ENCODE peak calls at places on chromosome 16, in eight cellular contexts. P, B, V, K, E, F, Y and X are unnamed samples.
A peak's percentile ranks its signal among the peaks of the same experiment; 100 is the strongest.

GRCh38 chr16:6835941-6836340 is 496.7 kb upstream of the RBFOX1 start:
- DNase-seq in K (no peak), Y (no peak), B (no peak), P (no peak), E (no peak), V (no peak), F (no peak), X (no peak)

GRCh38 chr16:49859139-49859947 is 3.4 kb upstream of the ZNF423 start:
- DNase-seq in P (no peak), K (no peak), B (peak; percentile 64), V (no peak), F (no peak), E (no peak), Y (no peak), X (peak; percentile 79)

GRCh38 chr16:49150341-49150740 is 131.3 kb downstream of the CBLN1 start:
- DNase-seq in P (no peak), K (no peak), V (peak; percentile 80), E (no peak), Y (no peak), F (no peak), B (no peak), X (no peak)

GRCh38 chr16:71537643-71538042 is 11.4 kb downstream of the CHST4 start:
- DNase-seq in V (peak; percentile 32), K (no peak), P (no peak), B (peak; percentile 56), E (no peak), F (no peak), Y (no peak), X (no peak)

GRCh38 chr16:80824623-80825364 is 20.4 kb upstream of the CDYL2 start:
- DNase-seq in V (no peak), K (no peak), Y (no peak), E (no peak), P (no peak), F (no peak), B (peak; percentile 86), X (peak; percentile 45)

GRCh38 chr16:65032397-65032796 is 89.5 kb downstream of the CDH11 start:
- DNase-seq in P (no peak), V (no peak), E (no peak), F (no peak), K (no peak), B (no peak), Y (no peak), X (no peak)

GRCh38 chr16:12462690-12463646 is 340.7 kb downstream of the CPPED1 start:
- DNase-seq in V (no peak), P (no peak), E (no peak), Y (no peak), K (no peak), B (peak; percentile 75), F (no peak), X (no peak)

GRCh38 chr16:67804853-67805542 is 1.4 kb downstream of the RANBP10 start:
- DNase-seq in K (no peak), Y (no peak), P (no peak), V (no peak), B (no peak), F (no peak), E (no peak), X (no peak)

GRCh38 chr16:57775661-57776469 is 26.4 kb downstream of the KIFC3 start:
- DNase-seq in P (no peak), K (peak; percentile 25), E (no peak), V (no peak), Y (no peak), F (peak; percentile 18), B (no peak), X (peak; percentile 53)

GRCh38 chr16:65154321-65154720 is 32.5 kb upstream of the CDH11 start:
- DNase-seq in F (no peak), K (no peak), B (no peak), Y (no peak), E (no peak), V (no peak), P (no peak), X (no peak)

GRCh38 chr16:8686031-8686621 is 11.7 kb downstream of the ABAT start:
- DNase-seq in F (no peak), K (no peak), B (no peak), E (peak; percentile 51), V (no peak), Y (no peak), P (no peak), X (no peak)

GRCh38 chr16:82033006-82033405 is 2.0 kb upstream of the HSD17B2 start:
- DNase-seq in V (no peak), F (no peak), K (no peak), P (no peak), E (no peak), Y (no peak), B (no peak), X (peak; percentile 56)

GRCh38 chr16:68416057-68417046 is 32.0 kb downstream of the SMPD3 start:
- DNase-seq in P (no peak), B (no peak), K (no peak), Y (no peak), V (peak; percentile 27), F (no peak), E (no peak), X (peak; percentile 76)

GRCh38 chr16:47196457-47196856 is 52.7 kb upstream of the NETO2 start:
- DNase-seq in Y (no peak), E (no peak), K (no peak), B (no peak), V (no peak), F (no peak), P (no peak), X (no peak)

GRCh38 chr16:30567160-30567990 is 4.1 kb downstream of the ZNF688 start:
- DNase-seq in V (no peak), F (no peak), P (no peak), E (no peak), B (peak; percentile 53), K (peak; percentile 25), Y (no peak), X (no peak)

GRCh38 chr16:11401161-11402050 is 56.1 kb downstream of the RMI2 start:
- DNase-seq in K (no peak), E (peak; percentile 35), V (no peak), P (no peak), B (no peak), Y (no peak), F (no peak), X (no peak)

GRCh38 chr16:55488306-55488705 is 9.3 kb downstream of the MMP2 start:
- DNase-seq in Y (no peak), B (no peak), F (no peak), K (no peak), V (no peak), P (no peak), E (no peak), X (no peak)

GRCh38 chr16:22007509-22008214 is at the start of gene MOSMO:
- DNase-seq in P (peak; percentile 96), B (peak; percentile 65), K (peak; percentile 64), F (peak; percentile 77), E (peak; percentile 86), Y (peak; percentile 45), V (peak; percentile 38), X (peak; percentile 81)

GRCh38 chr16:67939507-67940435 is 3.1 kb upstream of the PSMB10 start:
- DNase-seq in F (no peak), Y (no peak), E (no peak), V (no peak), B (no peak), P (no peak), K (no peak), X (peak; percentile 56)

GRCh38 chr16:89598199-89598598 is 15.2 kb upstream of the DPEP1 start:
- DNase-seq in Y (no peak), V (no peak), E (no peak), B (peak; percentile 39), F (no peak), K (no peak), P (no peak), X (no peak)

GRCh38 chr16:92431-93339 is 14.7 kb downstream of the MPG start:
- DNase-seq in K (no peak), V (no peak), F (no peak), B (no peak), Y (no peak), P (no peak), E (no peak), X (no peak)

GRCh38 chr16:81994485-81994884 is 16.8 kb downstream of the SDR42E1 start:
- DNase-seq in V (no peak), P (no peak), K (no peak), Y (no peak), F (no peak), E (no peak), B (no peak), X (no peak)